ENCODE peak calls at places on chromosomes 5 and 9, in five cellular contexts. C, V, G, P and B are unnamed samples.
A peak's percentile ranks its signal among the peaks of the same experiment; 100 is the strongest.

GRCh38 chr5:109630109-109630508 is 59.6 kb upstream of the MAN2A1 start:
- DNase-seq in P (no peak), G (no peak), V (no peak), C (no peak), B (no peak)

GRCh38 chr5:102654559-102655354 is 100.3 kb upstream of the PAM start:
- DNase-seq in C (no peak), G (no peak), P (no peak), V (no peak), B (no peak)

GRCh38 chr5:167104351-167104750 is 1187.1 kb upstream of the WWC1 start:
- DNase-seq in C (no peak), G (no peak), P (no peak), V (no peak), B (no peak)

GRCh38 chr5:174608631-174609097 is 115.7 kb upstream of the MSX2 start:
- DNase-seq in C (no peak), G (peak; percentile 37), V (peak; percentile 75), P (peak; percentile 40), B (no peak)

GRCh38 chr9:128251701-128252100 is 24.1 kb downstream of the GOLGA2 start:
- DNase-seq in G (no peak), P (no peak), C (no peak), V (no peak), B (no peak)

GRCh38 chr9:68574150-68574549 is 33.5 kb upstream of the TMEM252 start:
- DNase-seq in G (no peak), P (no peak), V (no peak), C (no peak), B (no peak)

GRCh38 chr5:62886603-62887315 is 308.1 kb downstream of the LRRC70 start:
- DNase-seq in C (no peak), P (no peak), G (no peak), V (no peak), B (no peak)

GRCh38 chr9:589723-590122 is 251.8 kb upstream of the DMRT1 start:
- DNase-seq in G (no peak), V (no peak), P (no peak), C (no peak), B (no peak)

GRCh38 chr5:113223831-113224604 is 210.8 kb downstream of the TSSK1B start:
- DNase-seq in G (no peak), P (no peak), V (no peak), C (no peak), B (no peak)

GRCh38 chr5:171906703-171907590 is 99.5 kb downstream of the FBXW11 start:
- DNase-seq in C (no peak), G (no peak), P (no peak), V (no peak), B (no peak)

GRCh38 chr5:124825250-124825982 is 79.0 kb upstream of the ZNF608 start:
- DNase-seq in V (no peak), G (no peak), P (no peak), C (no peak), B (no peak)

GRCh38 chr9:124266139-124266825 is 8.5 kb downstream of the NEK6 start:
- DNase-seq in G (no peak), V (no peak), C (no peak), P (no peak), B (no peak)

GRCh38 chr5:84115727-84116126 is 269.0 kb downstream of the EDIL3 start:
- DNase-seq in G (no peak), V (no peak), C (no peak), P (no peak), B (no peak)

GRCh38 chr5:59212596-59212995 is 629.7 kb downstream of the RAB3C start:
- DNase-seq in C (no peak), V (no peak), G (no peak), P (no peak), B (no peak)

GRCh38 chr9:93225892-93226291 is 42.0 kb downstream of the WNK2 start:
- DNase-seq in G (peak; percentile 33), P (no peak), C (no peak), V (no peak), B (no peak)

GRCh38 chr9:98359569-98359968 is 104.1 kb upstream of the TBC1D2 start:
- DNase-seq in P (no peak), V (no peak), C (no peak), G (no peak), B (peak; percentile 1)

GRCh38 chr9:89435315-89435823 is 62.5 kb downstream of the SEMA4D start:
- DNase-seq in V (peak; percentile 72), P (no peak), C (peak; percentile 84), G (peak; percentile 93), B (no peak)

GRCh38 chr9:114968710-114969109 is 38.3 kb upstream of the TNFSF8 start:
- DNase-seq in C (no peak), V (no peak), P (no peak), G (no peak), B (no peak)

GRCh38 chr9:113296796-113297558 is 6.2 kb downstream of the RNF183 start:
- DNase-seq in G (no peak), C (no peak), P (no peak), V (no peak), B (no peak)

GRCh38 chr5:6773342-6774035 is 60.3 kb downstream of the TENT4A start:
- DNase-seq in G (no peak), P (no peak), V (no peak), C (no peak), B (no peak)

GRCh38 chr5:133244242-133244641 is 192.4 kb downstream of the HSPA4 start:
- DNase-seq in P (no peak), V (no peak), C (peak; percentile 88), G (no peak), B (peak; percentile 71)
- TF ChIP-seq CTCF in P (no peak), V (no peak), C (peak; percentile 26), G (no peak), B (no peak)

GRCh38 chr9:134381671-134382505 is 55.6 kb downstream of the RXRA start:
- DNase-seq in C (no peak), P (no peak), G (peak; percentile 72), V (peak; percentile 43), B (peak; percentile 67)
- TF ChIP-seq CTCF in C (peak; percentile 19), P (no peak), G (no peak), V (peak; percentile 32), B (peak; percentile 23)

DNA sequence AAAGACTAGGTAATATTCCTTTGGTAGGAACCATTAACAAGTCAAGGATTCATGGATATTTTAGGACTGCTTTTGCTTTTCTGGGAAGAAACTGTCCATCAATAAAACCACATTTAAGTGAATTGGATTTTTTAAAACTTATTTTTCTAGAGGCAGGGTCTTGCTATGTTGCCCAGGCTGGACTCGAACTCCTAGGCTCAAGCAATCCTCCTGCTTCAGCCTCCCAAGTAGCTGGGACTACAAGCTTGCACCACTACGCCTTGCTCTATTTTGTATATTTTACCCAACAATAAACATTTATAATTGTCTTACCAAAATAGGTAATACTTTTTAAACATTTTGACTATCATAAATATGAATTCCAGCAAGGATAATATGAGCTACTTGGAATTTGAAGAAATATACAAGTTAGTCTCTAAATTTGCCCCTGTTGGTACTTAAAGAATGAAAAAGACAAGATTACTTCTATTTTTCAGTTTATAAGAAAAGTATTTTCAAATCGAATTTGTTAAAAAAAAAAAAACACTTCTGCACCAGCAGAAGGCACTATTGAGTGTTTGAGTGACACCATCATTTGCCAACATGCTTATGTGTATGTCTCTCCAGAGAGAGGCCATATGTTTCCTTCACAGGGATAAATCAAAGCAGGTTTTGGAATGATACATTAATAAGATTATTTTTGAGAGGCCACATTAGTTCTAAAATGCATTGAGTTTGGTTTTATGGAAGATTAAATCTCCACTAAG is 60.0 kb upstream of the CARTPT start:
- DNase-seq in C (no peak), G (no peak), V (no peak), P (no peak), B (no peak)
- TF ChIP-seq CTCF in C (no peak), G (no peak), V (no peak), P (no peak), B (no peak)

GRCh38 chr9:2600307-2600706 is 21.3 kb upstream of the VLDLR start:
- DNase-seq in G (no peak), P (no peak), V (no peak), C (no peak), B (no peak)
- TF ChIP-seq CTCF in G (no peak), P (no peak), V (no peak), C (no peak), B (no peak)

GRCh38 chr5:39980056-39980455 is 555.3 kb upstream of the DAB2 start:
- DNase-seq in C (no peak), V (no peak), G (no peak), P (no peak), B (no peak)

DNA sequence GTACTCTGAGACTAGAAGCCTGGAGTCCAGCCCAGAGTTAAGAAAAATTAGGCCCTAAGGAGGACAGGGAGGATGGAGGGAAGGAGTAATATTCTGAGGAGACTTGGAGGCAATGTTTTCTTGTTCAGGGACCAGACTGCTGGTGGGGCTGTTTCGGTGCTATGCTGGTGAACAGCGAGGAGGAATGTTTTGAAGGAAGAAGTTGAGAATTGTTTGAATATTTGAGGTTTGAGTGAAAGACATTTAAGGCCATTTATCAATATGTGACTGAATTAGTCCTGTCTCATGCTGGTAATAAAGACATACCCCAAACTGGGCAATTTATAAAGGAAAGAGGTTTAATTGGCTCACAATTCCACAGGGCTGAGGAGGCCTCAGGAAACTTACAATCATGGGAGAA is 552.5 kb upstream of the DAB2 start:
- DNase-seq in P (no peak), C (no peak), G (no peak), V (no peak), B (no peak)
- TF ChIP-seq CTCF in P (no peak), C (no peak), G (no peak), V (no peak), B (no peak)

DNA sequence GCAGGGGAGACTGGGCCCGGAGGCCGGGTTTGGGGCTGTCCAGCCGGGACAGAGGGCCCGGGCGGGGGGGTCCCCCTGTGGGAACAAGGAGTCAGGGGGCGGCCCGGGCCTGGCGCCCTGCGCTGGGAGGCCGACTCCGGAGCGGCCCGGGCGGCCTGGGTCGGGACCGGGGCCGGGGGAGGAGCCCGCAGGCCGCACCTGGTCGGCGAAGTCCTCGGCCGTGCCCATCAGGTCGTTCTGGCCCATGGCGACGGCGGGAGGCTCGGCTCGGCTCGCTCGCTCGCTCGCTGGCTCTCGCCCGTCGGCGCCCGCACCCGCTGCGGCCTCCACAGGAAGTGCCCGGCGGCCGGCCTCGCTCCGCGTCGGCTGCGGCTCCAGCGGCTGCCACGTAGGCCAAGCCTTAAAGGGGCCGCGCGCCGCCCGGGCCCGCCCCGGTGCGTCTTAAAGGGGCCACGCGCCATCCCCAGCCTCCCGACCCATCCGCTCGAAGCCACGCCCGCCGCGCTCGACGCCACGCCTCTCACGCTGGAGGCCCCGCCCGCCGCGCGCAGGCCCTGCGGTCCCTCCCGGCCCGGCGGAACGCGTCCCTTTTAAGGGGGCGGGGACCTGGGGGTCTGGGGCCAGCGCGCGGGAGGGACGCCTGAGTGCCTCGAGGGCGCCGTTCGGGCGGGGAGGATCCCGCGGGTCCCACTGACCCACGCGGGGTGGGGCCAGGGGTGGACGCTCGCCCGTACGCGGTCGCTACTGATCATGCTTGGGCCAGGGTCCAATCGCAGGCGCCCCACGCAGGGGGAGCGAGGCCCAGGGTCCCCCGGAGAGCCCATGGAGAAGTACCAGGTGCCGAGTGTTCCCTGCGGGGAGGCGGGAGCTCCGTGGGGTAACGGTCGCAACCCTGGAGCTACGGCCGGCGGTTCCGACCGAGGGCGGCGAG is at the start of the genes STKLD1 and SURF4:
- DNase-seq in V (peak; percentile 98), G (peak; percentile 99), C (peak; percentile 96), P (no peak), B (peak; percentile 100)
- TF ChIP-seq CTCF in V (no peak), G (peak; percentile 14), C (no peak), P (no peak), B (no peak)